ENCODE peak calls at places on chromosome 14, in eight cellular contexts. U is left ventricle myocardium inferior, H is breast epithelium, V is fibroblast of lung, P is neural progenitor cell, O is tibial artery, A is IMR-90, R is hepatocyte. Y is an unnamed sample.
A peak's percentile ranks its signal among the peaks of the same experiment; 100 is the strongest.

GRCh38 chr14:36069535-36069900 is 107.0 kb downstream of the PTCSC3 start:
- DNase-seq in U (no peak), H (no peak), V (peak; percentile 24), P (peak; percentile 71), O (no peak), A (peak; percentile 17), R (peak; percentile 58), Y (peak; percentile 50)

GRCh38 chr14:60349663-60350365 is 100.8 kb downstream of the PPM1A start:
- DNase-seq in U (no peak), H (no peak), V (peak; percentile 71), P (peak; percentile 75), O (no peak), A (peak; percentile 56), R (peak; percentile 61), Y (peak; percentile 43)

GRCh38 chr14:52086755-52087154 is 17.9 kb upstream of the NID2 start:
- DNase-seq in U (no peak), H (no peak), V (peak; percentile 55), P (no peak), O (no peak), A (peak; percentile 81), R (no peak), Y (no peak)

GRCh38 chr14:74867673-74868072 is 8.3 kb downstream of the PROX2 start:
- DNase-seq in U (no peak), H (no peak), V (no peak), P (no peak), O (no peak), A (peak; percentile 28), R (no peak), Y (peak; percentile 38)

GRCh38 chr14:25049559-25050493 is at the start of gene STXBP6:
- DNase-seq in U (peak; percentile 84), H (no peak), V (peak; percentile 61), P (peak; percentile 92), O (peak; percentile 73), A (peak; percentile 65), R (peak; percentile 91), Y (peak; percentile 78)

GRCh38 chr14:100585448-100586152 is 1.6 kb downstream of the BEGAIN start:
- DNase-seq in U (peak; percentile 6), H (no peak), V (no peak), P (no peak), O (peak; percentile 12), A (no peak), R (no peak), Y (no peak)

GRCh38 chr14:80055912-80056801 is 155.1 kb downstream of the DIO2 start:
- DNase-seq in U (no peak), H (no peak), V (peak; percentile 70), P (peak; percentile 73), O (peak; percentile 68), A (peak; percentile 78), R (peak; percentile 69), Y (peak; percentile 21)

GRCh38 chr14:101774006-101774755 is 12.7 kb downstream of the PPP2R5C start:
- DNase-seq in U (no peak), H (no peak), V (no peak), P (no peak), O (no peak), A (no peak), R (no peak), Y (no peak)

GRCh38 chr14:68757618-68758081 is 35.2 kb downstream of the ZFP36L1 start:
- DNase-seq in U (peak; percentile 27), H (no peak), V (no peak), P (no peak), O (peak; percentile 75), A (peak; percentile 28), R (peak; percentile 35), Y (no peak)

GRCh38 chr14:100442473-100443260 is 119.5 kb downstream of the SLC25A47 start:
- DNase-seq in U (no peak), H (no peak), V (no peak), P (no peak), O (no peak), A (no peak), R (no peak), Y (no peak)

GRCh38 chr14:101088395-101088667 is 184.8 kb upstream of the RTL1 start:
- DNase-seq in U (no peak), H (no peak), V (no peak), P (no peak), O (no peak), A (no peak), R (no peak), Y (no peak)

GRCh38 chr14:87067597-87067996 is 925.4 kb downstream of the GALC start:
- DNase-seq in U (no peak), H (no peak), V (no peak), P (no peak), O (no peak), A (no peak), R (no peak), Y (no peak)

GRCh38 chr14:105050551-105050897 is 14.7 kb downstream of the GPR132 start:
- DNase-seq in U (no peak), H (no peak), V (no peak), P (no peak), O (no peak), A (peak; percentile 42), R (no peak), Y (peak; percentile 79)

GRCh38 chr14:94773017-94773681 is 3.2 kb upstream of the GSC start:
- DNase-seq in U (no peak), H (no peak), V (no peak), P (peak; percentile 83), O (no peak), A (no peak), R (peak; percentile 22), Y (no peak)

GRCh38 chr14:68784995-68785816 is 7.7 kb downstream of the ZFP36L1 start:
- DNase-seq in U (no peak), H (no peak), V (peak; percentile 26), P (no peak), O (no peak), A (peak; percentile 86), R (peak; percentile 50), Y (peak; percentile 64)

GRCh38 chr14:99732436-99733220 is 48.5 kb downstream of the CYP46A1 start:
- DNase-seq in U (peak; percentile 16), H (peak; percentile 47), V (no peak), P (no peak), O (peak; percentile 67), A (no peak), R (no peak), Y (no peak)

GRCh38 chr14:55333785-55334485 is 62.7 kb downstream of the FBXO34 start:
- DNase-seq in U (no peak), H (no peak), V (peak; percentile 47), P (no peak), O (no peak), A (peak; percentile 81), R (peak; percentile 32), Y (peak; percentile 84)

GRCh38 chr14:61483477-61483876 is 162.1 kb downstream of the PRKCH start:
- DNase-seq in U (no peak), H (no peak), V (no peak), P (no peak), O (no peak), A (no peak), R (no peak), Y (no peak)
- H3K36me3 ChIP-seq in U (peaks cover 9% of the 10 kb centered on the region), H (no peaks in the 10 kb centered on the region), V (no peaks in the 10 kb centered on the region), P (no peaks in the 10 kb centered on the region), O (no peaks in the 10 kb centered on the region), A (no peaks in the 10 kb centered on the region), R (no peaks in the 10 kb centered on the region), Y (no peaks in the 10 kb centered on the region)

GRCh38 chr14:92650581-92651105 is 97.8 kb downstream of the LGMN start:
- DNase-seq in U (no peak), H (no peak), V (no peak), P (no peak), O (no peak), A (no peak), R (no peak), Y (no peak)
- H3K27ac ChIP-seq in U (peak overlapping the region; percentile 21), H (peak overlapping the region; percentile 76), V (peak overlapping the region; percentile 64), P (no peak overlapping the region), O (peak overlapping the region; percentile 93), A (peak overlapping the region; percentile 100), R (no peak overlapping the region), Y (peak overlapping the region; percentile 86)

GRCh38 chr14:71618716-71619115 is 313.5 kb upstream of the RGS6 start:
- DNase-seq in U (no peak), H (no peak), V (no peak), P (no peak), O (no peak), A (no peak), R (no peak), Y (no peak)

GRCh38 chr14:71620401-71620800 is 311.8 kb upstream of the RGS6 start:
- DNase-seq in U (no peak), H (no peak), V (no peak), P (no peak), O (no peak), A (peak; percentile 82), R (no peak), Y (no peak)

GRCh38 chr14:71619472-71619871 is 312.8 kb upstream of the RGS6 start:
- DNase-seq in U (no peak), H (no peak), V (no peak), P (no peak), O (no peak), A (no peak), R (no peak), Y (no peak)

GRCh38 chr14:71616013-71616412 is 316.2 kb upstream of the RGS6 start:
- DNase-seq in U (no peak), H (no peak), V (no peak), P (no peak), O (no peak), A (no peak), R (no peak), Y (no peak)

GRCh38 chr14:71618047-71618446 is 314.2 kb upstream of the RGS6 start:
- DNase-seq in U (no peak), H (no peak), V (no peak), P (no peak), O (no peak), A (no peak), R (no peak), Y (no peak)
- H3K4me1 ChIP-seq in U (no peaks in the 10 kb centered on the region), H (no peaks in the 10 kb centered on the region), V (peaks cover 3% of the 10 kb centered on the region), P (peaks cover 4% of the 10 kb centered on the region), O (no peaks in the 10 kb centered on the region), A (peaks cover 5% of the 10 kb centered on the region), R (no peaks in the 10 kb centered on the region), Y (no peaks in the 10 kb centered on the region)

GRCh38 chr14:64504897-64505771 is 564 bp downstream of the ZBTB1 start:
- DNase-seq in U (peak; percentile 92), H (peak; percentile 85), V (peak; percentile 86), P (peak; percentile 94), O (peak; percentile 95), A (peak; percentile 83), R (peak; percentile 94), Y (peak; percentile 91)
- H3K36me3 ChIP-seq in U (no peaks in the 10 kb centered on the region), H (no peaks in the 10 kb centered on the region), V (no peaks in the 10 kb centered on the region), P (no peaks in the 10 kb centered on the region), O (no peaks in the 10 kb centered on the region), A (no peaks in the 10 kb centered on the region), R (no peaks in the 10 kb centered on the region), Y (no peaks in the 10 kb centered on the region)

Y was measured in small intestine.